ENCODE peak calls at places on chromosomes 16 and 17, in five cellular contexts. One of them, this sample, is unnamed.
A peak's percentile ranks its signal among the peaks of the same experiment; 100 is the strongest.

GRCh38 chr17:53950207-53950857 is 127.6 kb downstream of the KIF2B start:
- DNase-seq in activated CD8-positive, alpha-beta T cell treated with anti-CD3 and anti-CD28 coated beads for 36 hours: no peak
- DNase-seq in EL: peak; percentile 0
- DNase-seq in stimulated activated CD8-positive, alpha-beta memory T cell treated with anti-CD3 and anti-CD28 coated beads, Interleukin-7, amount 100 ng/mL, for 1 hour: no peak
- DNase-seq in glutamatergic neuron: no peak
- DNase-seq in this sample: no peak

GRCh38 chr17:68301438-68301959 is 10.2 kb downstream of the ARSG start:
- DNase-seq in stimulated activated CD8-positive, alpha-beta memory T cell treated with anti-CD3 and anti-CD28 coated beads, Interleukin-7, amount 100 ng/mL, for 1 hour: no peak
- DNase-seq in activated CD8-positive, alpha-beta T cell treated with anti-CD3 and anti-CD28 coated beads for 36 hours: no peak
- DNase-seq in EL: no peak
- DNase-seq in glutamatergic neuron: no peak
- DNase-seq in this sample: no peak

GRCh38 chr16:53091508-53092211 is 36.9 kb downstream of the CHD9 start:
- DNase-seq in EL: peak; percentile 86
- DNase-seq in stimulated activated CD8-positive, alpha-beta memory T cell treated with anti-CD3 and anti-CD28 coated beads, Interleukin-7, amount 100 ng/mL, for 1 hour: no peak
- DNase-seq in activated CD8-positive, alpha-beta T cell treated with anti-CD3 and anti-CD28 coated beads for 36 hours: peak; percentile 32
- DNase-seq in glutamatergic neuron: peak; percentile 71
- DNase-seq in this sample: peak; percentile 70

GRCh38 chr17:45143767-45144198 is 4.5 kb upstream of the HEXIM1 start:
- DNase-seq in glutamatergic neuron: peak; percentile 56
- DNase-seq in EL: peak; percentile 87
- DNase-seq in stimulated activated CD8-positive, alpha-beta memory T cell treated with anti-CD3 and anti-CD28 coated beads, Interleukin-7, amount 100 ng/mL, for 1 hour: no peak
- DNase-seq in activated CD8-positive, alpha-beta T cell treated with anti-CD3 and anti-CD28 coated beads for 36 hours: peak; percentile 49
- DNase-seq in this sample: peak; percentile 73

GRCh38 chr16:88676502-88677242 is 9.6 kb downstream of the SNAI3 start:
- DNase-seq in activated CD8-positive, alpha-beta T cell treated with anti-CD3 and anti-CD28 coated beads for 36 hours: no peak
- DNase-seq in stimulated activated CD8-positive, alpha-beta memory T cell treated with anti-CD3 and anti-CD28 coated beads, Interleukin-7, amount 100 ng/mL, for 1 hour: no peak
- DNase-seq in EL: no peak
- DNase-seq in glutamatergic neuron: no peak
- DNase-seq in this sample: no peak

GRCh38 chr17:29595107-29595942 is 2.4 kb downstream of the ANKRD13B start:
- DNase-seq in EL: no peak
- DNase-seq in glutamatergic neuron: no peak
- DNase-seq in activated CD8-positive, alpha-beta T cell treated with anti-CD3 and anti-CD28 coated beads for 36 hours: no peak
- DNase-seq in stimulated activated CD8-positive, alpha-beta memory T cell treated with anti-CD3 and anti-CD28 coated beads, Interleukin-7, amount 100 ng/mL, for 1 hour: no peak
- DNase-seq in this sample: peak; percentile 4

GRCh38 chr16:85592700-85593502 is 20.2 kb upstream of the GSE1 start:
- DNase-seq in stimulated activated CD8-positive, alpha-beta memory T cell treated with anti-CD3 and anti-CD28 coated beads, Interleukin-7, amount 100 ng/mL, for 1 hour: no peak
- DNase-seq in EL: peak; percentile 29
- DNase-seq in activated CD8-positive, alpha-beta T cell treated with anti-CD3 and anti-CD28 coated beads for 36 hours: peak; percentile 39
- DNase-seq in glutamatergic neuron: no peak
- DNase-seq in this sample: peak; percentile 58

GRCh38 chr16:65218348-65218747 is 96.5 kb upstream of the CDH11 start:
- DNase-seq in activated CD8-positive, alpha-beta T cell treated with anti-CD3 and anti-CD28 coated beads for 36 hours: no peak
- DNase-seq in EL: no peak
- DNase-seq in glutamatergic neuron: no peak
- DNase-seq in stimulated activated CD8-positive, alpha-beta memory T cell treated with anti-CD3 and anti-CD28 coated beads, Interleukin-7, amount 100 ng/mL, for 1 hour: no peak
- DNase-seq in this sample: no peak

This sample was measured in retina.